ENCODE peak calls at places on chromosomes 2 and 18, in six cellular contexts. V, W, C, P, D and M are unnamed samples.

GRCh38 chr18:55228707-55229106 is 269.4 kb upstream of the CCDC68 start:
- DNase-seq in V (no peak), W (no peak), C (no peak), P (no peak), D (no peak), M (no peak)

GRCh38 chr18:55088000-55088401 is 128.7 kb upstream of the CCDC68 start:
- DNase-seq in D (no peak), V (no peak), C (no peak), P (no peak), W (no peak), M (no peak)

GRCh38 chr2:238585836-238586821 is 159.4 kb downstream of the ASB1 start:
- DNase-seq in W (no peak), V (peak), D (no peak), P (no peak), C (no peak), M (no peak)

GRCh38 chr2:178296394-178297090 is 102.2 kb downstream of the OSBPL6 start:
- DNase-seq in V (no peak), C (no peak), W (no peak), P (no peak), D (no peak), M (no peak)

GRCh38 chr2:85501244-85501643 is 37.7 kb upstream of the MAT2A start:
- DNase-seq in P (no peak), V (no peak), C (no peak), W (no peak), D (no peak), M (no peak)

GRCh38 chr2:7018261-7018701 is 101.1 kb downstream of the RNF144A start:
- DNase-seq in V (peak), C (no peak), P (no peak), D (no peak), W (no peak), M (no peak)

GRCh38 chr2:17851731-17852585 is 26.5 kb upstream of the KCNS3 start:
- DNase-seq in P (no peak), V (no peak), C (peak), D (peak), W (no peak), M (peak)

GRCh38 chr2:98088261-98088660 is 1.3 kb downstream of the VWA3B start:
- DNase-seq in V (no peak), W (no peak), P (no peak), D (no peak), C (no peak), M (no peak)

GRCh38 chr2:120283649-120284048 is 31.0 kb downstream of the RALB start:
- DNase-seq in V (no peak), C (no peak), W (no peak), P (no peak), D (no peak), M (peak)

GRCh38 chr2:98881153-98881650 is 54.8 kb downstream of the CRACDL start:
- DNase-seq in C (no peak), V (peak), P (no peak), D (no peak), W (no peak), M (no peak)

GRCh38 chr2:94762600-94762999 is 108.6 kb upstream of the TEKT4 start:
- DNase-seq in D (no peak), V (no peak), P (no peak), W (no peak), C (no peak), M (no peak)

GRCh38 chr2:136765736-136766323 is 485 bp downstream of the THSD7B start:
- DNase-seq in W (no peak), V (no peak), D (no peak), C (peak), P (no peak), M (no peak)

GRCh38 chr2:197498937-197499593 is 575 bp downstream of the HSPD1 start:
- DNase-seq in C (peak), P (peak), V (no peak), D (peak), W (no peak), M (peak)

GRCh38 chr2:83594841-83595720 is 864.0 kb downstream of the SUCLG1 start:
- DNase-seq in D (no peak), P (no peak), C (no peak), V (no peak), W (no peak), M (no peak)

GRCh38 chr2:57782587-57782986 is 264.0 kb upstream of the VRK2 start:
- DNase-seq in D (no peak), W (no peak), C (no peak), V (no peak), P (no peak), M (no peak)

GRCh38 chr2:186718895-186719294 is 25.0 kb downstream of the FAM171B start:
- DNase-seq in W (no peak), V (no peak), D (no peak), C (no peak), P (no peak), M (no peak)